ENCODE peak calls at places on chromosomes 7 and 10, in four cellular contexts. K is PC-9, H is BE2C, X is OCI-LY7. R is an unnamed sample.

GRCh38 chr7:115707236-115707635 is 323.3 kb downstream of the TFEC start:
- DNase-seq in K (no peak), H (no peak), X (peak), R (no peak)

GRCh38 chr7:1226155-1226901 is 6.3 kb upstream of the UNCX start:
- DNase-seq in K (no peak), H (no peak), X (no peak), R (no peak)

GRCh38 chr10:103493911-103494877 is 689 bp downstream of the NEURL1 start:
- DNase-seq in K (no peak), H (no peak), X (no peak), R (no peak)

GRCh38 chr7:149776848-149777407 is 3.5 kb upstream of the ZNF467 start:
- DNase-seq in K (no peak), H (no peak), X (no peak), R (no peak)

GRCh38 chr7:35019179-35019729 is 18.0 kb downstream of the DPY19L1 start:
- DNase-seq in K (no peak), H (no peak), X (no peak), R (no peak)

GRCh38 chr10:82429302-82429701 is 554.3 kb downstream of the NRG3 start:
- DNase-seq in K (no peak), H (no peak), X (no peak), R (no peak)

GRCh38 chr7:46557295-46557711 is 636.2 kb upstream of the IGFBP3 start:
- DNase-seq in K (peak), H (no peak), X (no peak), R (peak)

GRCh38 chr10:16965740-16966447 is 148.7 kb upstream of the RSU1 start:
- DNase-seq in K (peak), H (no peak), X (no peak), R (peak)

GRCh38 chr7:6556196-6556595 is 4.9 kb upstream of the GRID2IP start:
- DNase-seq in K (no peak), H (no peak), X (peak), R (no peak)

GRCh38 chr7:151696738-151697514 is 177.2 kb upstream of the RHEB start:
- DNase-seq in K (peak), H (peak), X (no peak), R (no peak)

GRCh38 chr7:21946228-21946709 is 570 bp upstream of the CDCA7L start:
- DNase-seq in K (peak), H (peak), X (no peak), R (no peak)

GRCh38 chr10:102775973-102776669 is 32.4 kb downstream of the WBP1L start:
- DNase-seq in K (no peak), H (peak), X (no peak), R (no peak)

GRCh38 chr7:3807825-3808224 is 506.8 kb downstream of the SDK1 start:
- DNase-seq in K (no peak), H (no peak), X (no peak), R (no peak)

GRCh38 chr10:44932338-44933116 is 21.4 kb downstream of the TMEM72 start:
- DNase-seq in K (peak), H (peak), X (peak), R (no peak)

GRCh38 chr7:104922187-104923009 is 91.6 kb upstream of the KMT2E start:
- DNase-seq in K (no peak), H (no peak), X (no peak), R (no peak)

GRCh38 chr7:45203947-45204445 is 46.4 kb downstream of the RAMP3 start:
- DNase-seq in K (no peak), H (no peak), X (no peak), R (no peak)

GRCh38 chr7:106021211-106022067 is 58.4 kb downstream of the CDHR3 start:
- DNase-seq in K (no peak), H (no peak), X (no peak), R (no peak)

GRCh38 chr7:157690833-157691382 is 354.1 kb downstream of the DNAJB6 start:
- DNase-seq in K (no peak), H (no peak), X (no peak), R (no peak)

GRCh38 chr7:104982773-104983619 is 31.0 kb upstream of the KMT2E start:
- DNase-seq in K (no peak), H (no peak), X (peak), R (no peak)

GRCh38 chr10:114281461-114281860 is 42.4 kb downstream of the VWA2 start:
- DNase-seq in K (no peak), H (no peak), X (no peak), R (no peak)

GRCh38 chr7:151053751-151054150 is 3.9 kb downstream of the CDK5 start:
- DNase-seq in K (no peak), H (no peak), X (no peak), R (no peak)

GRCh38 chr7:27834179-27834921 is 94.4 kb downstream of the TAX1BP1 start:
- DNase-seq in K (no peak), H (no peak), X (no peak), R (no peak)

GRCh38 chr10:29317027-29317420 is 28.2 kb downstream of the LYZL1 start:
- DNase-seq in K (no peak), H (no peak), X (no peak), R (no peak)

GRCh38 chr7:47572101-47572460 is 9.8 kb downstream of the TNS3 start:
- DNase-seq in K (no peak), H (no peak), X (no peak), R (no peak)

GRCh38 chr10:73824146-73824725 is 12.8 kb upstream of the NDST2 start:
- DNase-seq in K (no peak), H (no peak), X (no peak), R (no peak)

GRCh38 chr10:114995468-114995867 is 57.5 kb downstream of the TRUB1 start:
- DNase-seq in K (no peak), H (no peak), X (no peak), R (no peak)

GRCh38 chr10:32132357-32132756 is 76.1 kb upstream of the KIF5B start:
- DNase-seq in K (no peak), H (no peak), X (no peak), R (no peak)

GRCh38 chr10:121244791-121245190 is 353.5 kb downstream of the FGFR2 start:
- DNase-seq in K (no peak), H (no peak), X (no peak), R (peak)

GRCh38 chr10:116353817-116354216 is 29.6 kb downstream of the CCDC172 start:
- DNase-seq in K (no peak), H (no peak), X (no peak), R (no peak)

GRCh38 chr7:139548302-139549028 is 25.0 kb downstream of the CLEC2L start:
- DNase-seq in K (no peak), H (no peak), X (no peak), R (no peak)

GRCh38 chr7:43482679-43483252 is 100.1 kb upstream of the STK17A start:
- DNase-seq in K (no peak), H (no peak), X (no peak), R (no peak)

GRCh38 chr10:30151581-30152389 is 92.4 kb upstream of the JCAD start:
- DNase-seq in K (peak), H (peak), X (no peak), R (peak)

GRCh38 chr7:18408868-18409267 is 86.7 kb upstream of the HDAC9 start:
- DNase-seq in K (no peak), H (no peak), X (no peak), R (no peak)

GRCh38 chr10:45547966-45548513 is 124.5 kb downstream of the ZFAND4 start:
- DNase-seq in K (no peak), H (no peak), X (no peak), R (no peak)

GRCh38 chr7:149007146-149007545 is 21.2 kb downstream of the PDIA4 start:
- DNase-seq in K (no peak), H (no peak), X (no peak), R (no peak)

GRCh38 chr10:68559872-68560200 is 301 bp upstream of the TET1 start:
- DNase-seq in K (no peak), H (no peak), X (no peak), R (no peak)

GRCh38 chr10:68560201-68560915 is at the start of gene TET1:
- DNase-seq in K (no peak), H (peak), X (peak), R (no peak)

GRCh38 chr10:68562666-68563522 is 2.8 kb downstream of the TET1 start:
- DNase-seq in K (no peak), H (peak), X (peak), R (no peak)

GRCh38 chr10:68560916-68561691 is 967 bp downstream of the TET1 start:
- DNase-seq in K (no peak), H (peak), X (no peak), R (no peak)

GRCh38 chr10:68561804-68562649 is 1.9 kb downstream of the TET1 start:
- DNase-seq in K (no peak), H (peak), X (no peak), R (no peak)
- H3K4me3 ChIP-seq in K (no peak), H (peak), X (no peak), R (peak)

DNA sequence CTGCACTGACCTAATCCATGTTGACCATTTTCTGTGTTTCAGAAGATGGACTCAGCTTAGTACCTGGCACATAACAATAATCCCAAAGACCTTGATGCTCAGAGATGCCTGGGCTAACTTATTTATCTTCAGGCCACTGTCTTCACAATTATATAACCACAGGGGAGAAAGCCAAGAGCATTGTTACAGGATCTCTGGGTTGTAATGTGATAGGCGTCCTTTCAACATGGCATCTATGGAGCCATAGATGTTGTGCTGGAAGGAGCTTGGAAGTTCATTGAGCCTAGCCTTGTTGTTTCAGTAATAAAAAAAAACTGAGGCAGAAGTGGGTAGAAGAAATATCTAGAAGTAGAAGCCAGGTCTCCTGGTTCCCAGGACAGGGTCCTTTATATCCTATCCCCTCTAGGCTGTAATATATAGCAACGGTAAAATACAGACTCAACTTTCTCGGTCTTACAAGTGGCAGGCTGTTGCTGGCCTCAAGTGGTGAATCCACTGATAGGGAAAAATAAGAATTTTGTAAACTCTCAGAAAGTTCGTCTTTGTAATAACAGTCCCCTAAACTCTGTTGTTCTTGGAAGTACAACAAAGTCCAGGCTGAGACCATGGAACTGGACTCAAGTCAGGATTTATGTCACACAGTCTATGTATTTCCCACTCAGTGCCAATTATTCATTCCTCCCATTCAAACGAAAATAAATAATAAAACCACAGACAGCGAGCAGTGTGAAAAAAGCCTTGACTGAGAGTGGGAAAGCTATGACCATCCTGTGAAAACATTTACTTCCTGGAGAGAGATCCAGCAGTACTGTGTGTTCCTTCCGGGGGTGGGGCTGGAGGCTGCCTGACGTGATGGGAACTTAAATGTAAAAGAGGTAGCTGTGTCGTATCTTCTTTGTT is 277.6 kb downstream of the REEP3 start:
- DNase-seq in K (no peak), H (no peak), X (no peak), R (peak)
- TF ChIP-seq CTCF in K (no peak), H (no peak), X (no peak), R (no peak)

DNA sequence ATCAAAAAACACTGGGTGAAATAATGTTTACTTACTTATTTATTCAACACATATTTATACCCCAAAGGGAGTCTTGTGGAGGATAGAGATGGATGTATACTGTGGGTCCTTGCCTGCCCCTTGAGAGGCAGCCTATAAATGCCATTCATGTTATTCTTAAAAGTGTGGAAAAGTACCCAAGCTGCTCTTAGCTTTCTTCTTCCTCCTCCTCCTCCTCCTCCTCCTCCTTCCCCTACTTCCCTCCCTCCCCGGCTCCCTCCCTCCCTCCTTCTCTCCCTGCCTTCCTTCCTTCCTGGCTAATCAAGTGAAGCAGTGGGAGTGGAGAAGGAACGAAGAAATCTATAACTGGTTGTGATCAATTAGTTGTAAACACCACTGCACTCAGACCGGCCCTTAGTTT is 21.2 kb upstream of the IGF2BP3 start:
- DNase-seq in K (no peak), H (no peak), X (no peak), R (no peak)
- H3K4me3 ChIP-seq in K (no peak), H (no peak), X (peak), R (no peak)

GRCh38 chr10:123890246-123890645 is 1.4 kb downstream of the CPXM2 start:
- DNase-seq in K (no peak), H (no peak), X (no peak), R (no peak)
- TF ChIP-seq CTCF in K (no peak), H (no peak), X (no peak), R (no peak)

GRCh38 chr10:97335188-97335619 is 675 bp upstream of the FRAT2 start:
- DNase-seq in K (no peak), H (no peak), X (peak), R (no peak)
- H3K4me3 ChIP-seq in K (peak), H (peak), X (peak), R (peak)

DNA sequence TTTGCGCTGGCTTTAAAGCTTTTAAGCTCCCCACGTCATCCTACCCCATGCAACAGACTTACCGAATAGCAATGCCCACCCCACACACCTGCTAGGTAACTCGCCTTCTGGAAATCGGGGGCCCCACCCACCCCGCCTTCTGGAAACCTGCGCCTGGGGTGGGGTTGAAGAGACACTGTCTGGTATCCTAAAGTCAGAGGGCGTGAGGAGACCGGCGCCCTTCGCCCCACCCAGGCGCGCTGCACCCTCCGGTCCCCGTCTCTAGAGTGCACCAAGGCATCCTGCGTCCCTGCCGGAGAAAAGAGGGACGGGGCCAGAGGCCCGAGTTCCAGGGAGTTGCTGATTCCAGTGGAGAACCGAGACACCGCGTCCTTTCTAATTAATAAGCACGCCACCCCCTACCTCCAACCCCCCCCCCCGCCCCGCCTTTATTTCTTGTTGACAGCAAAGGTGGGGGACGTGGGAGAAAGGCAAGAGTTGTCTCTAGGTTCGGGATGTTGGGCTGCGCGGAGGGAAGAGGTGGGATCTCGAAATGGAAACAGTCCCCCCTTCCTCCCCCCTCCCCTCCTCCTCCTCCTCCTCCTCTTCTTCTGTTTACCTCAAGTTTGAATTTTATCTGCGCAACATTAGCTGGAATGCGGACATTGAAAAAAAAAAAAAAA is 220.9 kb upstream of the MKLN1 start:
- DNase-seq in K (no peak), H (peak), X (peak), R (no peak)
- TF ChIP-seq CTCF in K (no peak), H (no peak), X (no peak), R (peak)

DNA sequence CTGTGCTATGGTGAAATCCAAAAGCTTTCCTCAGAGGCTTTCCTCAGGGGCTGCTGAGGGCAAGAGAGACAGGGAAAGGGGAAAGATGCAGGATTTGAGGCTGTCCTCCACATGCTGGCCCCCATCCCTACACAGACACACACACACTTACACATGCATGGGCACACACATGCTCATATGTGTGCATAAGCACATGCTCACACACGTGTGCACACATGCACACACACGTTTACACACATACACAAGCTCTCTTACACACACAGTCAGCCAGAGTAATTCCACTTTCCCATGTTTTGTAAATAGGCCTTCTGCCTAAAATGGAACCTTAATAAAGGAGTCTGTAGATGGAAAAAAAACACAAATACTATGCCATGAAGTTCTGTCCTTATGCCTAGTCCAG is 312.9 kb downstream of the GRID1 start:
- DNase-seq in K (no peak), H (no peak), X (no peak), R (no peak)
- H3K4me3 ChIP-seq in K (no peak), H (no peak), X (no peak), R (no peak)

GRCh38 chr7:76512941-76513816 is 2.8 kb downstream of the UPK3B start:
- DNase-seq in K (peak), H (peak), X (no peak), R (no peak)
- TF ChIP-seq CTCF in K (peak), H (peak), X (peak), R (peak)

GRCh38 chr7:50780436-50780835 is 2.3 kb downstream of the GRB10 start:
- DNase-seq in K (no peak), H (no peak), X (no peak), R (no peak)

GRCh38 chr7:50782376-50783208 is at the start of gene GRB10:
- DNase-seq in K (no peak), H (no peak), X (no peak), R (no peak)

GRCh38 chr7:50781894-50782293 is 802 bp downstream of the GRB10 start:
- DNase-seq in K (no peak), H (no peak), X (no peak), R (no peak)

GRCh38 chr7:50783304-50783703 is 608 bp upstream of the GRB10 start:
- DNase-seq in K (no peak), H (no peak), X (no peak), R (no peak)

GRCh38 chr7:50781371-50781770 is 1.3 kb downstream of the GRB10 start:
- DNase-seq in K (no peak), H (no peak), X (no peak), R (no peak)
- H3K4me3 ChIP-seq in K (no peak), H (no peak), X (no peak), R (no peak)

DNA sequence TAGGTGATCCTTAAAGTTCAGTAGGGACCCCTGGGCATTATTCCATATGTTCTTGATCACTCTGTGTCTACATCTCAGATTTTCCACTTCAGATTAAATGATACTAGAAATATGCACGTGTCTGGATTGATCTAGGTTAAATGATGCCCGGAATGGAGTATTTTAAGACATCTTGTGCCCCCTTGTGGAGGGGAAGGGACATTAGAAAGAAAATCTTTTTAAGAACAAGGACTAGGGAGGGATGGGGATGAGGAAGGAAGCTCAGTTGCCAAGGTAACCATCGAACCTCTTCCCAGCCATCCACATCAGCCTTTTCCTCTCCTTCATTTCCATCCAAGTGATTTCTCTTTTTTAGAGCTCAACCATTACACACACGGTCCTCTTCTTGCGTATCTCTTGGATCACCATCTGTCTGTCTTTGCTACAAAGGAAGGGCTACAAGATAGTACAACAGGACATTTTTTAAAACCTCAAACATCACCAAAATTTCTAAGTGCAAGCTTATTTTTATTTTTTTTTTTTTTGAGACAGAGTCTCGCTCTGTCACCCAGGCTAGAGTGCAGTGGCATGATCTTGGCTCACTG is 40.5 kb downstream of the PRSS2 start:
- DNase-seq in K (peak), H (no peak), X (peak), R (no peak)
- TF ChIP-seq CTCF in K (peak), H (peak), X (peak), R (peak)